ENCODE peak calls at places on chromosome 5, in five cellular contexts. T, X, D, C and J are unnamed samples.

GRCh38 chr5:92944903-92945629 is 636.0 kb downstream of the NR2F1-AS1 start:
- DNase-seq in T (no peak), X (no peak), D (peak; percentile 73), C (peak; percentile 47), J (no peak)

GRCh38 chr5:56673171-56673570 is 142.2 kb upstream of the MAP3K1 start:
- DNase-seq in T (no peak), X (peak; percentile 10), D (no peak), C (no peak), J (no peak)

GRCh38 chr5:150645070-150645700 is 4.7 kb downstream of the SYNPO start:
- DNase-seq in T (peak; percentile 47), X (peak; percentile 80), D (peak; percentile 94), C (no peak), J (no peak)

GRCh38 chr5:112366987-112367386 is 52.1 kb downstream of the EPB41L4A start:
- DNase-seq in T (peak; percentile 15), X (no peak), D (no peak), C (no peak), J (no peak)

GRCh38 chr5:10724799-10725507 is 36.1 kb downstream of the DAP start:
- DNase-seq in T (peak; percentile 76), X (peak; percentile 73), D (peak; percentile 78), C (peak; percentile 68), J (no peak)

GRCh38 chr5:50794812-50795211 is 128.4 kb downstream of the PARP8 start:
- DNase-seq in T (no peak), X (no peak), D (no peak), C (no peak), J (no peak)

GRCh38 chr5:86525623-86526022 is 92.1 kb upstream of the COX7C start:
- DNase-seq in T (no peak), X (no peak), D (no peak), C (no peak), J (no peak)

GRCh38 chr5:153960269-153961215 is 78.2 kb downstream of the FAM114A2 start:
- DNase-seq in T (no peak), X (no peak), D (peak; percentile 20), C (no peak), J (no peak)

GRCh38 chr5:14268236-14268701 is 125.1 kb downstream of the TRIO start:
- DNase-seq in T (peak; percentile 87), X (no peak), D (peak; percentile 81), C (no peak), J (no peak)

GRCh38 chr5:172952034-172952511 is 7.2 kb upstream of the RPL26L1 start:
- DNase-seq in T (no peak), X (no peak), D (peak; percentile 74), C (no peak), J (no peak)

GRCh38 chr5:175873090-175873454 is 1.7 kb downstream of the CPLX2 start:
- DNase-seq in T (no peak), X (no peak), D (peak; percentile 16), C (no peak), J (no peak)

GRCh38 chr5:69187342-69187741 is 2.0 kb upstream of the CENPH start:
- DNase-seq in T (no peak), X (no peak), D (no peak), C (no peak), J (no peak)

GRCh38 chr5:96074460-96075254 is 113.0 kb upstream of the ELL2 start:
- DNase-seq in T (no peak), X (no peak), D (no peak), C (no peak), J (no peak)

GRCh38 chr5:93186031-93186682 is 394.9 kb downstream of the NR2F1-AS1 start:
- DNase-seq in T (peak; percentile 77), X (no peak), D (peak; percentile 85), C (no peak), J (no peak)

GRCh38 chr5:138699482-138699881 is 53.7 kb upstream of the CTNNA1 start:
- DNase-seq in T (no peak), X (no peak), D (no peak), C (no peak), J (no peak)

GRCh38 chr5:154168395-154168794 is 22.1 kb upstream of the GALNT10 start:
- DNase-seq in T (no peak), X (no peak), D (peak; percentile 29), C (no peak), J (no peak)

DNA sequence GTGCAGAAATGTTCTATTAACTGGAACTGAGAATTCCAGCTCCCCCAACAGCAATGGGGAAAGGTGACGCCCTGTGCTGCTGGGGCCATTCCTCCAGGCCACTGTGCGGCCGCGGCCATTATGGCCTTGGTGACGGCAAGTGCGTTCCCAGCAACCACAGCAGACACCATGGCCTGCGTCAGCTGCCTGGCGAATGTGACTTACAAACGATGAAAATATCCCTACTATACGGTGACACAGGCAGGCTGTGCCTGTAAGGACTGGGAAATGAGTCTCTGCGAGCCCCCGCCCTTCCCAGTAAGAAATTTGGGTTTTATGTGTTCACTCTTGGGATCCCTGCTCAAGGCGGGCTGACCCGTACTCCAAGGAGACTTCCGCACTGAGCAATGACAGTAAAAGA is 20.6 kb downstream of the CLPTM1L start:
- DNase-seq in T (no peak), X (no peak), D (no peak), C (no peak), J (no peak)
- TF ChIP-seq CTCF in T (no peak), X (no peak), D (no peak), C (no peak), J (no peak)

GRCh38 chr5:77621440-77621839 is 17.1 kb downstream of the OTP start:
- DNase-seq in T (no peak), X (no peak), D (no peak), C (no peak), J (no peak)

GRCh38 chr5:77616920-77617319 is 21.6 kb downstream of the OTP start:
- DNase-seq in T (no peak), X (no peak), D (no peak), C (no peak), J (no peak)

GRCh38 chr5:77623341-77623740 is 15.2 kb downstream of the OTP start:
- DNase-seq in T (no peak), X (no peak), D (no peak), C (no peak), J (no peak)

GRCh38 chr5:77620404-77620803 is 18.1 kb downstream of the OTP start:
- DNase-seq in T (peak; percentile 51), X (no peak), D (no peak), C (no peak), J (no peak)
- TF ChIP-seq CTCF in T (peak; percentile 51), X (no peak), D (no peak), C (no peak), J (no peak)

DNA sequence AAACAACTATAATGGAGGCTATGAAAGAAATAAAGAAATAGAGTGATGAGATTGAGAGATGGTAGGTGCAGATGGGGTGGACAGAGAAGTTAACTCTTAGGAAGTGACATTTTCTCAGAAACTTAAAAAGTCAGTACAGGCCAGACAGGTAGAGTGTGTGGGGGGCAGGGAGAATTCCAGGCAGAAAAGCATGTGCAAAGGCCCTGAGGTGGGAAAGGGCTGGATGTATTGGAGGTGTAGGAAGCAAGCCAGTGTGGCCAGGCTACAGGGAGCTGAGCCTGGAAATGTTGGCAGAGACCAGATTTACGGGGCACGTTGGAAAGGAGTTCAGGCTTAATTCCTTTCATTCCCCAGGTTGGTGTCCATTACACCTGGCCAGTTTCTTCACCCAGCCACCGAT is 116.6 kb upstream of the GPR151 start:
- DNase-seq in T (no peak), X (no peak), D (no peak), C (no peak), J (no peak)
- TF ChIP-seq CTCF in T (no peak), X (no peak), D (no peak), C (no peak), J (no peak)

GRCh38 chr5:42228279-42228678 is 195.0 kb upstream of the GHR start:
- DNase-seq in T (no peak), X (no peak), D (peak; percentile 56), C (no peak), J (no peak)
- TF ChIP-seq CTCF in T (no peak), X (no peak), D (no peak), C (no peak), J (no peak)